ENCODE peak calls at places on chromosomes 3 and 15, in nine cellular contexts. D is foreskin fibroblast; G is IMR-90; B is right lobe of liver; A is MM.1S; J is H7; X is neural crest cell; S is stimulated activated CD8-positive, alpha-beta memory T cell treated with anti-CD3 and anti-CD28 coated beads, Interleukin-7, amount 100 ng/mL, for 1 hour; O is iris pigment epithelial cell. M is an unnamed sample.

GRCh38 chr3:152385761-152386160 is 117.0 kb downstream of the MBNL1 start:
- DNase-seq in B (no peak), S (no peak), X (no peak), D (peak), A (no peak), G (peak), J (no peak), O (peak), M (peak)

GRCh38 chr3:183697123-183697609 is 431 bp upstream of the YEATS2 start:
- DNase-seq in D (no peak), J (no peak), A (no peak), B (no peak), G (no peak), O (no peak), S (no peak), X (no peak), M (no peak)

GRCh38 chr3:109532257-109533216 is 195.2 kb upstream of the DPPA4 start:
- DNase-seq in B (no peak), J (peak), O (peak), X (peak), S (no peak), D (peak), A (peak), G (peak), M (peak)

GRCh38 chr3:150068440-150069157 is 97.9 kb upstream of the PFN2 start:
- DNase-seq in O (no peak), X (no peak), J (no peak), G (no peak), D (no peak), A (no peak), B (no peak), S (no peak), M (no peak)

GRCh38 chr15:93203036-93203435 is 114.0 kb upstream of the RGMA start:
- DNase-seq in J (no peak), O (no peak), D (no peak), B (no peak), S (no peak), X (no peak), A (no peak), G (no peak), M (no peak)

GRCh38 chr3:49465269-49466034 is 4.6 kb upstream of the DAG1 start:
- DNase-seq in D (no peak), S (no peak), X (peak), G (no peak), B (no peak), O (peak), J (peak), A (no peak), M (no peak)

GRCh38 chr15:76968310-76968709 is 26.6 kb upstream of the PSTPIP1 start:
- DNase-seq in S (no peak), O (peak), J (no peak), A (no peak), X (no peak), B (no peak), G (peak), D (no peak), M (no peak)

GRCh38 chr3:59940690-59941089 is 890.9 kb upstream of the CFAP20DC start:
- DNase-seq in B (no peak), S (no peak), X (no peak), O (no peak), D (no peak), A (no peak), J (no peak), G (no peak), M (no peak)

GRCh38 chr3:97425002-97425401 is 339.6 kb upstream of the ARL6 start:
- DNase-seq in D (no peak), S (no peak), O (no peak), G (no peak), A (no peak), B (no peak), J (no peak), X (no peak), M (no peak)

GRCh38 chr3:40608091-40608490 is 83.3 kb downstream of the ZNF621 start:
- DNase-seq in B (no peak), X (no peak), D (no peak), J (no peak), A (no peak), O (no peak), G (no peak), S (no peak), M (no peak)

GRCh38 chr3:68018275-68018674 is 363.9 kb upstream of the SUCLG2 start:
- DNase-seq in D (no peak), J (peak), A (no peak), O (peak), X (no peak), G (no peak), S (no peak), B (no peak), M (no peak)

GRCh38 chr15:31342781-31343626 is 16.4 kb downstream of the KLF13 start:
- DNase-seq in A (no peak), O (no peak), B (no peak), D (no peak), X (no peak), G (no peak), S (no peak), J (peak), M (no peak)

GRCh38 chr3:184725176-184725575 is 13.3 kb upstream of the MAGEF1 start:
- DNase-seq in G (no peak), B (no peak), X (no peak), D (no peak), J (no peak), S (no peak), A (no peak), O (no peak), M (no peak)

GRCh38 chr3:33581666-33582065 is 136.4 kb downstream of the CLASP2 start:
- DNase-seq in J (no peak), O (no peak), B (no peak), A (no peak), G (no peak), D (no peak), X (no peak), S (no peak), M (no peak)

GRCh38 chr15:51667478-51667877 is 13.8 kb upstream of the SCG3 start:
- DNase-seq in O (no peak), B (no peak), D (no peak), X (no peak), G (no peak), J (no peak), S (no peak), A (no peak), M (no peak)

GRCh38 chr3:30688776-30689175 is 82.4 kb downstream of the TGFBR2 start:
- DNase-seq in A (no peak), X (no peak), B (no peak), D (peak), G (peak), S (no peak), J (no peak), O (peak), M (no peak)

GRCh38 chr15:34821907-34822306 is 26.6 kb upstream of the ACTC1 start:
- DNase-seq in A (no peak), X (no peak), J (no peak), B (no peak), O (no peak), S (no peak), G (no peak), D (no peak), M (no peak)

GRCh38 chr15:96701876-96702275 is 371.4 kb downstream of the NR2F2 start:
- DNase-seq in B (no peak), D (no peak), G (no peak), S (no peak), A (no peak), O (no peak), X (no peak), J (no peak), M (no peak)

GRCh38 chr3:43335799-43336198 is 49.5 kb downstream of the SNRK start:
- DNase-seq in X (no peak), B (no peak), A (no peak), D (no peak), O (no peak), S (no peak), J (no peak), G (no peak), M (no peak)

GRCh38 chr3:158731938-158732855 is at the start of gene RARRES1:
- DNase-seq in S (no peak), G (peak), B (peak), O (peak), X (peak), D (peak), A (no peak), J (peak), M (no peak)

GRCh38 chr3:9192238-9192637 is 57.2 kb downstream of the SRGAP3 start:
- DNase-seq in S (no peak), O (no peak), X (no peak), A (no peak), B (no peak), J (no peak), D (no peak), G (no peak), M (no peak)

GRCh38 chr3:104916971-104917370 is 449.7 kb upstream of the ALCAM start:
- DNase-seq in B (no peak), A (no peak), X (no peak), D (no peak), G (peak), J (no peak), S (no peak), O (peak), M (peak)

GRCh38 chr15:99732268-99732641 is 982 bp downstream of the LYSMD4 start:
- DNase-seq in B (no peak), O (peak), A (no peak), J (peak), X (no peak), D (peak), G (peak), S (no peak), M (no peak)

GRCh38 chr15:31905054-31905453 is 125.3 kb upstream of the CHRNA7 start:
- DNase-seq in B (no peak), X (no peak), A (no peak), S (no peak), D (no peak), J (peak), O (no peak), G (no peak), M (no peak)

GRCh38 chr15:40873625-40874561 is at the start of gene RHOV:
- DNase-seq in B (peak), O (peak), X (peak), S (peak), A (peak), G (peak), D (no peak), J (peak), M (no peak)

GRCh38 chr3:125202197-125202596 is 10.4 kb downstream of the SLC12A8 start:
- DNase-seq in D (no peak), X (no peak), J (no peak), A (peak), S (no peak), O (peak), B (no peak), G (peak), M (no peak)

GRCh38 chr3:126472277-126473006 is 3.2 kb downstream of the ZXDC start:
- DNase-seq in D (peak), B (peak), A (no peak), S (no peak), G (peak), X (no peak), O (peak), J (peak), M (peak)

GRCh38 chr3:11288786-11289637 is 16.8 kb downstream of the ATG7 start:
- DNase-seq in S (no peak), B (no peak), G (peak), D (peak), O (peak), A (no peak), J (no peak), X (no peak), M (peak)

GRCh38 chr3:146326875-146327543 is 76.1 kb upstream of the PLSCR4 start:
- DNase-seq in X (no peak), S (no peak), D (peak), B (no peak), O (peak), J (peak), A (peak), G (peak), M (peak)

GRCh38 chr3:40504636-40505430 is 1.0 kb upstream of the ZNF620 start:
- DNase-seq in J (no peak), A (no peak), S (no peak), D (peak), O (peak), B (peak), G (peak), X (no peak), M (peak)

GRCh38 chr3:50237133-50237651 is 1.2 kb downstream of the GNAI2 start:
- DNase-seq in G (no peak), D (peak), B (no peak), S (no peak), X (no peak), J (peak), O (no peak), A (no peak), M (no peak)

GRCh38 chr3:25664066-25664809 is 469 bp downstream of the TOP2B start:
- DNase-seq in G (peak), J (peak), O (peak), A (peak), B (peak), X (peak), D (peak), S (peak), M (no peak)

GRCh38 chr3:85721409-85722145 is 762.8 kb downstream of the CADM2 start:
- DNase-seq in D (no peak), X (no peak), J (no peak), O (no peak), G (no peak), B (no peak), A (no peak), S (no peak), M (no peak)

GRCh38 chr15:38565287-38565670 is 665 bp upstream of the RASGRP1 start:
- DNase-seq in X (no peak), B (no peak), S (no peak), J (no peak), O (no peak), A (no peak), D (no peak), G (no peak), M (no peak)

GRCh38 chr3:49122886-49123545 is 2.4 kb upstream of the USP19 start:
- DNase-seq in X (no peak), S (no peak), B (no peak), O (no peak), D (no peak), A (no peak), G (no peak), J (no peak), M (no peak)

M was measured in AG04449.